ENCODE peak calls at places on chromosomes 11 and 22, in ten cellular contexts. One of them, this sample, is unnamed.
A peak's percentile ranks its signal among the peaks of the same experiment; 100 is the strongest.

GRCh38 chr11:36447947-36448346 is 62.1 kb downstream of the TRAF6 start:
- DNase-seq in B cell: no peak
- DNase-seq in GM23248: no peak
- DNase-seq in NB4: no peak
- DNase-seq in effector CD4-positive, alpha-beta T cell: no peak
- DNase-seq in activated CD8-positive, alpha-beta memory T cell treated with anti-CD3 and anti-CD28 coated beads, Interleukin-2, amount 10 ng/mL, durations not matched to agents 7 days and 5 days: no peak
- DNase-seq in H9: no peak
- DNase-seq in stimulated activated CD4-positive, alpha-beta T cell treated with anti-CD3 and anti-CD28 coated beads, Interleukin-12 subunit alpha, Interleukin-12 subunit beta, amount 100 ng/mL, for 4 hours: no peak
- DNase-seq in NCI-H2029 treated with DMSO at 0.1 percent for 48 hours: no peak
- DNase-seq in stimulated activated CD8-positive, alpha-beta memory T cell treated with anti-CD3 and anti-CD28 coated beads, Interleukin-2, amount 100 ng/mL, for 1 hour: no peak
- DNase-seq in this sample: no peak

GRCh38 chr11:101436511-101437142 is 147.2 kb downstream of the TRPC6 start:
- DNase-seq in H9: peak; percentile 67
- DNase-seq in activated CD8-positive, alpha-beta memory T cell treated with anti-CD3 and anti-CD28 coated beads, Interleukin-2, amount 10 ng/mL, durations not matched to agents 7 days and 5 days: no peak
- DNase-seq in stimulated activated CD4-positive, alpha-beta T cell treated with anti-CD3 and anti-CD28 coated beads, Interleukin-12 subunit alpha, Interleukin-12 subunit beta, amount 100 ng/mL, for 4 hours: no peak
- DNase-seq in GM23248: peak; percentile 58
- DNase-seq in B cell: peak; percentile 11
- DNase-seq in stimulated activated CD8-positive, alpha-beta memory T cell treated with anti-CD3 and anti-CD28 coated beads, Interleukin-2, amount 100 ng/mL, for 1 hour: no peak
- DNase-seq in effector CD4-positive, alpha-beta T cell: no peak
- DNase-seq in NCI-H2029 treated with DMSO at 0.1 percent for 48 hours: no peak
- DNase-seq in NB4: peak; percentile 58
- DNase-seq in this sample: no peak

GRCh38 chr11:100857236-100858005 is 170.3 kb downstream of the ARHGAP42 start:
- DNase-seq in GM23248: no peak
- DNase-seq in activated CD8-positive, alpha-beta memory T cell treated with anti-CD3 and anti-CD28 coated beads, Interleukin-2, amount 10 ng/mL, durations not matched to agents 7 days and 5 days: no peak
- DNase-seq in NB4: no peak
- DNase-seq in B cell: no peak
- DNase-seq in H9: no peak
- DNase-seq in stimulated activated CD4-positive, alpha-beta T cell treated with anti-CD3 and anti-CD28 coated beads, Interleukin-12 subunit alpha, Interleukin-12 subunit beta, amount 100 ng/mL, for 4 hours: no peak
- DNase-seq in NCI-H2029 treated with DMSO at 0.1 percent for 48 hours: no peak
- DNase-seq in stimulated activated CD8-positive, alpha-beta memory T cell treated with anti-CD3 and anti-CD28 coated beads, Interleukin-2, amount 100 ng/mL, for 1 hour: no peak
- DNase-seq in effector CD4-positive, alpha-beta T cell: no peak
- DNase-seq in this sample: no peak

GRCh38 chr11:14812776-14813175 is 79.3 kb downstream of the CYP2R1 start:
- DNase-seq in effector CD4-positive, alpha-beta T cell: no peak
- DNase-seq in NCI-H2029 treated with DMSO at 0.1 percent for 48 hours: no peak
- DNase-seq in GM23248: no peak
- DNase-seq in activated CD8-positive, alpha-beta memory T cell treated with anti-CD3 and anti-CD28 coated beads, Interleukin-2, amount 10 ng/mL, durations not matched to agents 7 days and 5 days: no peak
- DNase-seq in stimulated activated CD4-positive, alpha-beta T cell treated with anti-CD3 and anti-CD28 coated beads, Interleukin-12 subunit alpha, Interleukin-12 subunit beta, amount 100 ng/mL, for 4 hours: no peak
- DNase-seq in B cell: no peak
- DNase-seq in NB4: peak; percentile 9
- DNase-seq in stimulated activated CD8-positive, alpha-beta memory T cell treated with anti-CD3 and anti-CD28 coated beads, Interleukin-2, amount 100 ng/mL, for 1 hour: no peak
- DNase-seq in H9: no peak
- DNase-seq in this sample: no peak

GRCh38 chr11:95296621-95297025 is 65.6 kb upstream of the SESN3 start:
- DNase-seq in GM23248: peak; percentile 26
- DNase-seq in B cell: peak; percentile 77
- DNase-seq in stimulated activated CD4-positive, alpha-beta T cell treated with anti-CD3 and anti-CD28 coated beads, Interleukin-12 subunit alpha, Interleukin-12 subunit beta, amount 100 ng/mL, for 4 hours: no peak
- DNase-seq in NB4: peak; percentile 80
- DNase-seq in NCI-H2029 treated with DMSO at 0.1 percent for 48 hours: no peak
- DNase-seq in effector CD4-positive, alpha-beta T cell: no peak
- DNase-seq in H9: no peak
- DNase-seq in activated CD8-positive, alpha-beta memory T cell treated with anti-CD3 and anti-CD28 coated beads, Interleukin-2, amount 10 ng/mL, durations not matched to agents 7 days and 5 days: no peak
- DNase-seq in stimulated activated CD8-positive, alpha-beta memory T cell treated with anti-CD3 and anti-CD28 coated beads, Interleukin-2, amount 100 ng/mL, for 1 hour: no peak
- DNase-seq in this sample: no peak

GRCh38 chr22:36411589-36412258 is 24.0 kb upstream of the MYH9 start:
- DNase-seq in activated CD8-positive, alpha-beta memory T cell treated with anti-CD3 and anti-CD28 coated beads, Interleukin-2, amount 10 ng/mL, durations not matched to agents 7 days and 5 days: no peak
- DNase-seq in NB4: no peak
- DNase-seq in stimulated activated CD8-positive, alpha-beta memory T cell treated with anti-CD3 and anti-CD28 coated beads, Interleukin-2, amount 100 ng/mL, for 1 hour: peak; percentile 18
- DNase-seq in NCI-H2029 treated with DMSO at 0.1 percent for 48 hours: peak; percentile 39
- DNase-seq in effector CD4-positive, alpha-beta T cell: no peak
- DNase-seq in B cell: no peak
- DNase-seq in GM23248: no peak
- DNase-seq in H9: no peak
- DNase-seq in stimulated activated CD4-positive, alpha-beta T cell treated with anti-CD3 and anti-CD28 coated beads, Interleukin-12 subunit alpha, Interleukin-12 subunit beta, amount 100 ng/mL, for 4 hours: peak; percentile 21
- DNase-seq in this sample: no peak

GRCh38 chr11:77407613-77408012 is 66.3 kb downstream of the PAK1 start:
- DNase-seq in NB4: peak; percentile 29
- DNase-seq in activated CD8-positive, alpha-beta memory T cell treated with anti-CD3 and anti-CD28 coated beads, Interleukin-2, amount 10 ng/mL, durations not matched to agents 7 days and 5 days: no peak
- DNase-seq in NCI-H2029 treated with DMSO at 0.1 percent for 48 hours: peak; percentile 90
- DNase-seq in B cell: no peak
- DNase-seq in effector CD4-positive, alpha-beta T cell: no peak
- DNase-seq in H9: no peak
- DNase-seq in GM23248: peak; percentile 97
- DNase-seq in stimulated activated CD4-positive, alpha-beta T cell treated with anti-CD3 and anti-CD28 coated beads, Interleukin-12 subunit alpha, Interleukin-12 subunit beta, amount 100 ng/mL, for 4 hours: no peak
- DNase-seq in stimulated activated CD8-positive, alpha-beta memory T cell treated with anti-CD3 and anti-CD28 coated beads, Interleukin-2, amount 100 ng/mL, for 1 hour: no peak
- DNase-seq in this sample: no peak

GRCh38 chr11:114889464-114890065 is 211.2 kb downstream of the NXPE2 start:
- DNase-seq in H9: no peak
- DNase-seq in stimulated activated CD8-positive, alpha-beta memory T cell treated with anti-CD3 and anti-CD28 coated beads, Interleukin-2, amount 100 ng/mL, for 1 hour: no peak
- DNase-seq in activated CD8-positive, alpha-beta memory T cell treated with anti-CD3 and anti-CD28 coated beads, Interleukin-2, amount 10 ng/mL, durations not matched to agents 7 days and 5 days: no peak
- DNase-seq in B cell: no peak
- DNase-seq in GM23248: no peak
- DNase-seq in NB4: no peak
- DNase-seq in effector CD4-positive, alpha-beta T cell: no peak
- DNase-seq in stimulated activated CD4-positive, alpha-beta T cell treated with anti-CD3 and anti-CD28 coated beads, Interleukin-12 subunit alpha, Interleukin-12 subunit beta, amount 100 ng/mL, for 4 hours: no peak
- DNase-seq in NCI-H2029 treated with DMSO at 0.1 percent for 48 hours: no peak
- DNase-seq in this sample: no peak

GRCh38 chr11:10529279-10529678 is 11.7 kb downstream of the RNF141 start:
- DNase-seq in activated CD8-positive, alpha-beta memory T cell treated with anti-CD3 and anti-CD28 coated beads, Interleukin-2, amount 10 ng/mL, durations not matched to agents 7 days and 5 days: no peak
- DNase-seq in B cell: no peak
- DNase-seq in NB4: no peak
- DNase-seq in GM23248: peak; percentile 53
- DNase-seq in NCI-H2029 treated with DMSO at 0.1 percent for 48 hours: no peak
- DNase-seq in effector CD4-positive, alpha-beta T cell: no peak
- DNase-seq in H9: no peak
- DNase-seq in stimulated activated CD8-positive, alpha-beta memory T cell treated with anti-CD3 and anti-CD28 coated beads, Interleukin-2, amount 100 ng/mL, for 1 hour: no peak
- DNase-seq in stimulated activated CD4-positive, alpha-beta T cell treated with anti-CD3 and anti-CD28 coated beads, Interleukin-12 subunit alpha, Interleukin-12 subunit beta, amount 100 ng/mL, for 4 hours: no peak
- DNase-seq in this sample: no peak